ENCODE peak calls at places on chromosomes 1 and 21, in eight cellular contexts. F is aorta, Y is GM12878, J is small intestine, Q is heart left ventricle, R is astrocyte, Z is K562, V is substantia nigra. G is an unnamed sample.
A peak's percentile ranks its signal among the peaks of the same experiment; 100 is the strongest.

GRCh38 chr1:31733389-31734219 is 29.8 kb upstream of the COL16A1 start:
- DNase-seq in F (no peak), Y (no peak), J (no peak), Q (no peak), R (no peak), Z (no peak), V (no peak), G (no peak)

GRCh38 chr21:34910396-34910795 is 138.7 kb downstream of the RUNX1 start:
- DNase-seq in F (no peak), Y (no peak), J (peak; percentile 67), Q (no peak), R (no peak), Z (no peak), V (peak; percentile 34), G (no peak)

GRCh38 chr1:43933386-43934278 is at the start of gene ARTN:
- DNase-seq in F (peak; percentile 80), Y (no peak), J (peak; percentile 56), Q (no peak), R (no peak), Z (no peak), V (no peak), G (peak; percentile 66)

GRCh38 chr1:35577071-35577998 is 4.2 kb downstream of the TFAP2E start:
- DNase-seq in F (peak; percentile 80), Y (peak; percentile 40), J (peak; percentile 58), Q (no peak), R (no peak), Z (no peak), V (no peak), G (peak; percentile 27)

GRCh38 chr1:165075725-165076370 is 280.7 kb downstream of the LMX1A start:
- DNase-seq in F (no peak), Y (no peak), J (peak; percentile 24), Q (no peak), R (no peak), Z (peak; percentile 25), V (no peak), G (peak; percentile 47)

GRCh38 chr1:18411820-18412641 is 68.7 kb upstream of the KLHDC7A start:
- DNase-seq in F (no peak), Y (no peak), J (no peak), Q (no peak), R (no peak), Z (no peak), V (no peak), G (no peak)

GRCh38 chr1:112524251-112524650 is 15.5 kb downstream of the WNT2B start:
- DNase-seq in F (no peak), Y (no peak), J (no peak), Q (peak; percentile 53), R (peak; percentile 92), Z (no peak), V (no peak), G (peak; percentile 20)

GRCh38 chr1:45410850-45411509 is 70.7 kb upstream of the MUTYH start:
- DNase-seq in F (no peak), Y (no peak), J (no peak), Q (no peak), R (peak; percentile 12), Z (no peak), V (no peak), G (no peak)

GRCh38 chr21:42572906-42573495 is 59.3 kb downstream of the SLC37A1 start:
- DNase-seq in F (no peak), Y (no peak), J (no peak), Q (no peak), R (no peak), Z (no peak), V (no peak), G (no peak)

GRCh38 chr1:199551967-199552565 is 475.4 kb upstream of the NR5A2 start:
- DNase-seq in F (no peak), Y (no peak), J (peak; percentile 25), Q (peak; percentile 23), R (peak; percentile 58), Z (peak; percentile 20), V (peak; percentile 11), G (peak; percentile 83)

GRCh38 chr1:171645553-171646336 is 6.7 kb downstream of the MYOC start:
- DNase-seq in F (peak; percentile 85), Y (no peak), J (no peak), Q (peak; percentile 88), R (peak; percentile 33), Z (no peak), V (peak; percentile 19), G (peak; percentile 76)

GRCh38 chr1:14345925-14346550 is 252.4 kb upstream of the KAZN start:
- DNase-seq in F (no peak), Y (no peak), J (no peak), Q (no peak), R (peak; percentile 18), Z (peak; percentile 32), V (no peak), G (no peak)

GRCh38 chr1:22971161-22972062 is 1.3 kb downstream of the LACTBL1 start:
- DNase-seq in F (peak; percentile 20), Y (no peak), J (no peak), Q (no peak), R (peak; percentile 13), Z (no peak), V (no peak), G (peak; percentile 25)

GRCh38 chr1:112981461-112982233 is 25.7 kb upstream of the SLC16A1 start:
- DNase-seq in F (no peak), Y (no peak), J (no peak), Q (no peak), R (no peak), Z (no peak), V (no peak), G (no peak)

GRCh38 chr1:973459-974292 is 7.4 kb downstream of the PLEKHN1 start:
- DNase-seq in F (no peak), Y (no peak), J (no peak), Q (no peak), R (no peak), Z (no peak), V (no peak), G (no peak)

GRCh38 chr1:170424346-170424745 is 107.6 kb upstream of the GORAB start:
- DNase-seq in F (no peak), Y (no peak), J (no peak), Q (no peak), R (no peak), Z (no peak), V (no peak), G (no peak)

GRCh38 chr1:230084408-230085177 is 17.6 kb downstream of the GALNT2 start:
- DNase-seq in F (peak; percentile 89), Y (no peak), J (no peak), Q (peak; percentile 63), R (peak; percentile 99), Z (no peak), V (no peak), G (no peak)

GRCh38 chr21:37375866-37376574 is 9.4 kb downstream of the DYRK1A start:
- DNase-seq in F (no peak), Y (no peak), J (no peak), Q (no peak), R (no peak), Z (no peak), V (no peak), G (no peak)

GRCh38 chr1:154572433-154573167 is 5.0 kb downstream of the CHRNB2 start:
- DNase-seq in F (no peak), Y (no peak), J (no peak), Q (no peak), R (no peak), Z (peak; percentile 34), V (no peak), G (no peak)

GRCh38 chr1:45620588-45621500 is 3.0 kb downstream of the CCDC17 start:
- DNase-seq in F (no peak), Y (no peak), J (no peak), Q (no peak), R (no peak), Z (no peak), V (no peak), G (no peak)

GRCh38 chr1:76583237-76583868 is 283.9 kb upstream of the ST6GALNAC5 start:
- DNase-seq in F (no peak), Y (no peak), J (no peak), Q (no peak), R (no peak), Z (no peak), V (no peak), G (no peak)

GRCh38 chr1:58874757-58875755 is 91.2 kb upstream of the JUN start:
- DNase-seq in F (no peak), Y (no peak), J (peak; percentile 43), Q (peak; percentile 71), R (peak; percentile 77), Z (no peak), V (peak; percentile 80), G (peak; percentile 85)
- H3K27ac ChIP-seq in F (peak overlapping the region; percentile 55), Y (no peak overlapping the region), J (peak overlapping the region; percentile 20), Q (peak overlapping the region; percentile 46), R (peak overlapping the region; percentile 46), Z (no peak overlapping the region), V (peak overlapping the region; percentile 73), G (peak overlapping the region; percentile 45)

DNA sequence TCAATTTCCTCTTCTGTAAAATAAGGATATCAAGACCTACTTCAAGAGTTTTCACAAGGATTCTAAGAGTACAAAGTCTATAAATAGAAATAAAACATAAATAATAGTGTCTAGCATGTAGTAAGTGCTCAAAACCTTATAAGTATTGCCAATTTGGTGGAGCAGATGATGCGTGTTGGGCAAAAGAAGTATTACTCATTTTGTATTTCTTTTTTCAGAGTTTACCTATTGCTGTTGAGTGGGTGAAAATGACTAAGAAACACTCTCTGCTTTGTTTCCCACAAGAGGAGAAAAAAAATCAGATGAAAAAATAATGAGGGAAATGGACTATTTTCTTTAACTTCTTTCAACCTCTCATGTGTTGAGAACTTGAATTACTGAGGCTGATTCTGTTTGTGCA is 103.3 kb upstream of the KCNK2 start:
- DNase-seq in F (no peak), Y (no peak), J (no peak), Q (no peak), R (peak; percentile 56), Z (no peak), V (no peak), G (no peak)
- H3K27ac ChIP-seq in F (no peak overlapping the region), Y (no peak overlapping the region), J (no peak overlapping the region), Q (no peak overlapping the region), R (no peak overlapping the region), Z (no peak overlapping the region), V (no peak overlapping the region), G (no peak overlapping the region)

GRCh38 chr21:38902608-38903445 is 97.1 kb downstream of the ETS2 start:
- DNase-seq in F (no peak), Y (no peak), J (no peak), Q (no peak), R (no peak), Z (no peak), V (no peak), G (peak; percentile 58)
- H3K27ac ChIP-seq in F (peak overlapping the region; percentile 87), Y (no peak overlapping the region), J (no peak overlapping the region), Q (peak overlapping the region; percentile 75), R (no peak overlapping the region), Z (no peak overlapping the region), V (no peak overlapping the region), G (peak overlapping the region; percentile 63)

GRCh38 chr1:86500731-86501130 is 32.0 kb downstream of the CLCA1 start:
- DNase-seq in F (no peak), Y (no peak), J (no peak), Q (no peak), R (no peak), Z (no peak), V (no peak), G (no peak)

GRCh38 chr1:86502721-86503430 is 34.1 kb downstream of the CLCA1 start:
- DNase-seq in F (no peak), Y (no peak), J (peak; percentile 72), Q (peak; percentile 44), R (no peak), Z (no peak), V (no peak), G (no peak)

GRCh38 chr1:86504895-86505625 is 36.3 kb downstream of the CLCA1 start:
- DNase-seq in F (no peak), Y (no peak), J (no peak), Q (no peak), R (peak; percentile 48), Z (no peak), V (no peak), G (peak; percentile 85)

GRCh38 chr1:86504130-86504479 is 35.4 kb downstream of the CLCA1 start:
- DNase-seq in F (no peak), Y (no peak), J (no peak), Q (peak; percentile 41), R (peak; percentile 37), Z (no peak), V (no peak), G (no peak)

GRCh38 chr1:86503477-86504129 is 34.9 kb downstream of the CLCA1 start:
- DNase-seq in F (no peak), Y (no peak), J (peak; percentile 37), Q (peak; percentile 84), R (no peak), Z (no peak), V (no peak), G (peak; percentile 67)
- H3K27ac ChIP-seq in F (no peak overlapping the region), Y (no peak overlapping the region), J (no peak overlapping the region), Q (peak overlapping the region; percentile 86), R (peak overlapping the region; percentile 59), Z (no peak overlapping the region), V (no peak overlapping the region), G (peak overlapping the region; percentile 67)

G was measured in cardiac muscle cell.